ENCODE peak calls at places on chromosome 6, in six cellular contexts. One of them, this sample, is unnamed. For H3K4me1, the result is how much of the 10 kb centered on the place peaks cover.

GRCh38 chr6:378958-379366 is 12.6 kb upstream of the IRF4 start:
- DNase-seq in H9: no peak
- DNase-seq in trophoblast cell: no peak
- DNase-seq in IMR-90: no peak
- DNase-seq in neuronal stem cell: no peak
- DNase-seq in H1: no peak
- DNase-seq in this sample: no peak

GRCh38 chr6:137927777-137928218 is 60.7 kb downstream of the TNFAIP3 start:
- DNase-seq in H9: no peak
- DNase-seq in trophoblast cell: no peak
- DNase-seq in IMR-90: peak
- DNase-seq in neuronal stem cell: no peak
- DNase-seq in H1: no peak
- DNase-seq in this sample: peak

GRCh38 chr6:138105880-138106664 is 1.1 kb downstream of the PERP start:
- DNase-seq in H9: peak
- DNase-seq in trophoblast cell: no peak
- DNase-seq in IMR-90: peak
- DNase-seq in neuronal stem cell: peak
- DNase-seq in H1: peak
- DNase-seq in this sample: peak

GRCh38 chr6:26183581-26184408 is 96.6 kb downstream of the HFE start:
- DNase-seq in H9: peak
- DNase-seq in trophoblast cell: peak
- DNase-seq in IMR-90: peak
- DNase-seq in neuronal stem cell: peak
- DNase-seq in H1: peak
- DNase-seq in this sample: peak

GRCh38 chr6:41428402-41428994 is 93.1 kb downstream of the NCR2 start:
- DNase-seq in H9: no peak
- DNase-seq in trophoblast cell: no peak
- DNase-seq in IMR-90: no peak
- DNase-seq in neuronal stem cell: no peak
- DNase-seq in H1: no peak
- DNase-seq in this sample: no peak

GRCh38 chr6:119020597-119021561 is 57.6 kb downstream of the FAM184A start:
- DNase-seq in H9: no peak
- DNase-seq in trophoblast cell: peak
- DNase-seq in IMR-90: no peak
- DNase-seq in neuronal stem cell: no peak
- DNase-seq in H1: no peak
- DNase-seq in this sample: no peak

GRCh38 chr6:156809034-156809433 is 31.9 kb downstream of the ARID1B start:
- DNase-seq in H9: no peak
- DNase-seq in trophoblast cell: no peak
- DNase-seq in IMR-90: peak
- DNase-seq in neuronal stem cell: no peak
- DNase-seq in H1: no peak
- DNase-seq in this sample: peak

GRCh38 chr6:3261921-3262320 is 3.2 kb downstream of the PSMG4 start:
- DNase-seq in H9: no peak
- DNase-seq in trophoblast cell: no peak
- DNase-seq in IMR-90: no peak
- DNase-seq in neuronal stem cell: no peak
- DNase-seq in H1: no peak
- DNase-seq in this sample: no peak

GRCh38 chr6:1797801-1798200 is 188.1 kb downstream of the FOXC1 start:
- DNase-seq in H9: no peak
- DNase-seq in trophoblast cell: no peak
- DNase-seq in IMR-90: peak
- DNase-seq in neuronal stem cell: no peak
- DNase-seq in H1: no peak
- DNase-seq in this sample: peak

GRCh38 chr6:11072080-11072479 is 21.6 kb upstream of the SMIM13 start:
- DNase-seq in H9: no peak
- DNase-seq in trophoblast cell: no peak
- DNase-seq in IMR-90: no peak
- DNase-seq in neuronal stem cell: no peak
- DNase-seq in H1: no peak
- DNase-seq in this sample: no peak

GRCh38 chr6:11067348-11067747 is 23.2 kb upstream of the ELOVL2 start:
- DNase-seq in H9: no peak
- DNase-seq in trophoblast cell: no peak
- DNase-seq in IMR-90: no peak
- DNase-seq in neuronal stem cell: no peak
- DNase-seq in H1: no peak
- DNase-seq in this sample: no peak

GRCh38 chr6:11065436-11066202 is 21.5 kb upstream of the ELOVL2 start:
- DNase-seq in H9: no peak
- DNase-seq in trophoblast cell: no peak
- DNase-seq in IMR-90: no peak
- DNase-seq in neuronal stem cell: no peak
- DNase-seq in H1: no peak
- DNase-seq in this sample: no peak

GRCh38 chr6:11066505-11067347 is 22.6 kb upstream of the ELOVL2 start:
- DNase-seq in H9: no peak
- DNase-seq in trophoblast cell: no peak
- DNase-seq in IMR-90: no peak
- DNase-seq in neuronal stem cell: no peak
- DNase-seq in H1: no peak
- DNase-seq in this sample: no peak

GRCh38 chr6:11069760-11070159 is 23.9 kb upstream of the SMIM13 start:
- DNase-seq in H9: no peak
- DNase-seq in trophoblast cell: no peak
- DNase-seq in IMR-90: peak
- DNase-seq in neuronal stem cell: no peak
- DNase-seq in H1: no peak
- DNase-seq in this sample: peak
- H4K91ac ChIP-seq in H9: no peak
- H4K91ac ChIP-seq in trophoblast cell: no peak
- H4K91ac ChIP-seq in IMR-90: no peak
- H4K91ac ChIP-seq in neuronal stem cell: no peak
- H4K91ac ChIP-seq in H1: no peak
- H4K91ac ChIP-seq in this sample: no peak

GRCh38 chr6:52423971-52424381 is 3.8 kb downstream of the EFHC1 start:
- DNase-seq in H9: peak
- DNase-seq in trophoblast cell: peak
- DNase-seq in IMR-90: peak
- DNase-seq in neuronal stem cell: no peak
- DNase-seq in H1: no peak
- DNase-seq in this sample: peak
- H3K4me1 ChIP-seq in H9: under half
- H3K4me1 ChIP-seq in trophoblast cell: under half
- H3K4me1 ChIP-seq in IMR-90: under half
- H3K4me1 ChIP-seq in neuronal stem cell: under half
- H3K4me1 ChIP-seq in H1: under half
- H3K4me1 ChIP-seq in this sample: under half

DNA sequence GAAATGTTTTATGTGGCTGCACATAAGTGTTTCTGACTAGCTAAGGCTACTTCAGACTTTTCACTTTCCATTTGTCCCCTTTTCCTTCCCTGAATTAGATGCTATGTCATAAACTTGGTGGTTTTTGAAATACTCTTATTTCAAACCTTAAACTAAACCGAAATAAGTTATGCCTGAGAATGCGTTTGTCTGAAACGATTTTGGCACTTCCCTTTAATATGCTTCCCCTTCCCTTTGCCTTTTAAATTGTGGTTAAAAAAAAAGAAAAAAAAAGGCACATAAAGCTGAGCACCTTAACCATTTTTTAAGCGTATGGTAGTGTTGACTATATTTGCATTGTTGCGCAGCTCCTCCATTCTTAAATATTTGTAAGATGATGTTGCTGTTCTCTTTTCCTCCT is 14.4 kb downstream of the ZNF451 start:
- DNase-seq in H9: no peak
- DNase-seq in trophoblast cell: no peak
- DNase-seq in IMR-90: no peak
- DNase-seq in neuronal stem cell: no peak
- DNase-seq in H1: no peak
- DNase-seq in this sample: no peak
- H4K91ac ChIP-seq in H9: no peak
- H4K91ac ChIP-seq in trophoblast cell: no peak
- H4K91ac ChIP-seq in IMR-90: no peak
- H4K91ac ChIP-seq in neuronal stem cell: no peak
- H4K91ac ChIP-seq in H1: no peak
- H4K91ac ChIP-seq in this sample: no peak

DNA sequence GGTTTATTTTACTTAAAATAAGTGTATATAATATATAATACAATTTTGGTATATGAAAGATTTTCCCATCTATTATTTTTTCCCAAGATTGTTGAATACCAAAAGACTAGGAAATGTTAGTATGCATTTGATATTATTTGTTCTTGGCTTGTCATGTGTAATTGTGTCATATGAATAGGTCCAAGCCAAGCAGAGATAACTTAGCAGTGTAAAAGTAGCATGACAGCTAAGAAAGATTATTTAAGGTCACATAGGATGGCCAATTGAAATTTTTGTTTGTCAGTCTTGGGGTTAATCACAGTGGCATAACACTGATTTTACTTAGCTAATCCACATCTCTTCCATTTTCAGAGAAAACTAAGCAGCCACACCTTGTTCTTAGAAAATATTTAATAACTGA is 38.8 kb upstream of the RSPO3 start:
- DNase-seq in H9: no peak
- DNase-seq in trophoblast cell: no peak
- DNase-seq in IMR-90: no peak
- DNase-seq in neuronal stem cell: no peak
- DNase-seq in H1: no peak
- DNase-seq in this sample: no peak
- H3K4me1 ChIP-seq in H9: under half
- H3K4me1 ChIP-seq in trophoblast cell: under half
- H3K4me1 ChIP-seq in IMR-90: under half
- H3K4me1 ChIP-seq in neuronal stem cell: under half
- H3K4me1 ChIP-seq in H1: under half
- H3K4me1 ChIP-seq in this sample: under half

DNA sequence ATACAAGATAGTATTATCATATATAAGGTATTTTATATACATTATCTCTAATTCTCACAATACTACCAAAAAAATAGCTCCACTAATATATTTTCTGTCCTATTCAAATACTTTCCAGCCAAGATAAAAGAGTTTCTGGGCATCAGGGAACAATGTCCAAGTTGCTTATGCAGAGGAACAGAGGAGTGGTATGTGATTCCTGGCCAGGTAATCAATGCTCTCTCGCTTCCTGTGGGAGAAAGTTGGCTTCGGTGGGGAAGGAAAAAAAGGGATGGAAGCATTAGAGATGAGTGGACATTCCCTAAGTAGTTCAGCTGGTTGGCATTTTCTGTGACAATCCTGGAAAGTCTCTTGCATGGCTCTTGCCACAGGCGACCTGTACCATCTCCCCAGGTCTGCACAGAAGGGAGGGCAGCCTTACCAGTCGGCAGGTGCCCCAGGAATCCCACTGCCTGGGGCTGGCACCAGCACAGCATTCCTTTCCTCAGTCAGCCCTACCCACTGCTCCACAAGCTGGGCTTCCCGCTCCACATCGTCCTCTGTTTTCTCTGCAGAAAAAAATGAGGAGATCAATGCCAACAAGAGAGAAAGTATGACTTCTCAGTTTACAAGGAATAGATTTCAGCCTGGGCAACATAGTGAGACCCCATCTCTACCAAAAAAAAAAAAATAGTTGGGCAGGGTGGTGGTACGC is 78.5 kb upstream of the NUP153 start:
- DNase-seq in H9: no peak
- DNase-seq in trophoblast cell: no peak
- DNase-seq in IMR-90: no peak
- DNase-seq in neuronal stem cell: no peak
- DNase-seq in H1: no peak
- DNase-seq in this sample: no peak
- H4K91ac ChIP-seq in H9: no peak
- H4K91ac ChIP-seq in trophoblast cell: no peak
- H4K91ac ChIP-seq in IMR-90: no peak
- H4K91ac ChIP-seq in neuronal stem cell: no peak
- H4K91ac ChIP-seq in H1: no peak
- H4K91ac ChIP-seq in this sample: no peak

DNA sequence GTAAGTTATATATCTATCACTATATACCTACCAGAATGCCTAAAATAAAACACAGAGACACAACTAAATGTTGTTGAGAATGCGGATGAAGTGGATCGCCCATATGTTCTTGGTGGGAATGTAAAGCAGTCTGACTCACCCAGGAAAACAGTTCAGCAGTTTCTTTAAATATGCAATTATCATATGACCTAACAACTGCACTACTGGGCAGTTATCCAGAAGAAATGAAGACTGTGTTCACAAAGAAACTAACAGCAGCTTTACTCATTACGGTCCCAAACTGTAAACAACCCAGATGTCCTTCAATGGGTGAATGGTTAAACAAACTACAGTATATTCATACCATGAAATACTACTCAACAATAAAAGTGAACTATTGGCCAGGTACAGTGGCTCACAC is 14.3 kb upstream of the ZC3H12D start:
- DNase-seq in H9: no peak
- DNase-seq in trophoblast cell: peak
- DNase-seq in IMR-90: peak
- DNase-seq in neuronal stem cell: no peak
- DNase-seq in H1: no peak
- DNase-seq in this sample: peak
- H3K4me1 ChIP-seq in H9: under half
- H3K4me1 ChIP-seq in trophoblast cell: under half
- H3K4me1 ChIP-seq in IMR-90: under half
- H3K4me1 ChIP-seq in neuronal stem cell: under half
- H3K4me1 ChIP-seq in H1: under half
- H3K4me1 ChIP-seq in this sample: under half

DNA sequence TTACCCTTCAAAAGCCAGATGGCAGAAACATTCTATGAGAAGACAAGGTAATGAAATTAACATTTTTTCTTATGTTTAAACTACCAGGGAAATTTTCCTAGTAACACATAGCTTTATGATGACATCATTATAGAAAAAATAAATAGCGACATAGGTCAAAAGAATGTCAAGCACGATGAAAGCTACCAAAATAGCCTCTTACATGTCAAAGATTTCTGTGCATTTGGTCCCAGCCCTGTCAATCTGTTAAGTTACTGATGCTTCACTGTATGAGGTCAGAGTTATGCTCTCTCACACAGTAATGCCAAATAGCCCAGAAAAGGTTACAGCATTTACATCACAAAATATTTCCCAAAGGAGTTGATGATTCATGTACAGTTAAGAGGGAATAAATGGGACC is 199.8 kb upstream of the DEFB112 start:
- DNase-seq in H9: no peak
- DNase-seq in trophoblast cell: no peak
- DNase-seq in IMR-90: peak
- DNase-seq in neuronal stem cell: no peak
- DNase-seq in H1: no peak
- DNase-seq in this sample: peak
- H4K91ac ChIP-seq in H9: no peak
- H4K91ac ChIP-seq in trophoblast cell: no peak
- H4K91ac ChIP-seq in IMR-90: no peak
- H4K91ac ChIP-seq in neuronal stem cell: no peak
- H4K91ac ChIP-seq in H1: no peak
- H4K91ac ChIP-seq in this sample: no peak

DNA sequence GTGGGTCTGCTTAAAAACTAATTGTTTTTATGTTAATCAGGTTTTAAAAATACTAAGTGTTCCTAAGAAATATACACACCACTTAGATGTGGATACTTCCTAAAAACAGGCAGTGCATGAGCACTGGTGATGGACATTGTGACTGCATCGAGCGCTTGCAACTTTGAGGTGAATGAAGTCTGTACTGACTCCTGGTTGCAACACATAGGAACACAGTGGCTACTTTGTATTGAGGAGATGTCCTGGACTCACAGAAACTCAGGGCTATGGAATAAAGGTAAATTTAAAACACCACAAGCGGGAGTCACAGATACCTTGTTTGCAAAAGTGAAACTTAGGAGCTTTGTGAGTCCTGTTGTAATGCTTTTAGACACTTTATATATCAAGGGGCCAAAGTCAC is 55.6 kb upstream of the POLR1H start:
- DNase-seq in H9: no peak
- DNase-seq in trophoblast cell: no peak
- DNase-seq in IMR-90: peak
- DNase-seq in neuronal stem cell: no peak
- DNase-seq in H1: no peak
- DNase-seq in this sample: no peak
- H3K4me1 ChIP-seq in H9: under half
- H3K4me1 ChIP-seq in trophoblast cell: under half
- H3K4me1 ChIP-seq in IMR-90: under half
- H3K4me1 ChIP-seq in neuronal stem cell: under half
- H3K4me1 ChIP-seq in H1: under half
- H3K4me1 ChIP-seq in this sample: under half

This sample was measured in mesenchymal stem cell.